ENCODE peak calls at places on chromosomes 4 and X, in four cellular contexts. E, M, U and C are unnamed samples.

GRCh38 chrX:85244411-85245210 is 820 bp downstream of the ZNF711 start:
- DNase-seq in M (no peak), U (no peak), E (no peak), C (no peak)

GRCh38 chr4:6695660-6696581 is 2.2 kb downstream of the S100P start:
- DNase-seq in M (peak; percentile 55), U (no peak), E (peak; percentile 57), C (no peak)

GRCh38 chrX:134186362-134187121 is 50.4 kb upstream of the CCDC160 start:
- DNase-seq in U (no peak), M (peak; percentile 10), E (peak; percentile 41), C (no peak)

GRCh38 chr4:1648962-1649361 is 35.2 kb downstream of the FAM53A start:
- DNase-seq in M (no peak), U (no peak), E (no peak), C (no peak)

GRCh38 chr4:123481034-123481433 is 84.4 kb downstream of the SPRY1 start:
- DNase-seq in E (no peak), M (no peak), U (peak; percentile 28), C (peak; percentile 83)

GRCh38 chrX:155028749-155029360 is 2.2 kb downstream of the FUNDC2 start:
- DNase-seq in U (peak; percentile 51), M (no peak), E (no peak), C (no peak)

GRCh38 chr4:38141808-38142500 is 181.8 kb downstream of the PTTG2 start:
- DNase-seq in E (no peak), M (no peak), U (peak; percentile 64), C (peak; percentile 66)

GRCh38 chr4:40437741-40438383 is 102.7 kb downstream of the CHRNA9 start:
- DNase-seq in E (no peak), U (no peak), M (no peak), C (no peak)

GRCh38 chr4:114265342-114265741 is 285.9 kb upstream of the ARSJ start:
- DNase-seq in M (no peak), E (no peak), U (no peak), C (no peak)

GRCh38 chrX:107465932-107466620 is 16.6 kb downstream of the FRMPD3 start:
- DNase-seq in E (no peak), M (no peak), U (no peak), C (no peak)

GRCh38 chr4:7137346-7138200 is 54.8 kb upstream of the SORCS2 start:
- DNase-seq in M (no peak), E (no peak), U (no peak), C (no peak)